ENCODE peak calls at places on chromosome 12, in five cellular contexts. L, G, T, O and D are unnamed samples.

GRCh38 chr12:12469386-12469785 is 93.3 kb downstream of the DUSP16 start:
- DNase-seq in L (no peak), G (no peak), T (no peak), O (no peak), D (no peak)

GRCh38 chr12:22118206-22118605 is 72.2 kb downstream of the CMAS start:
- DNase-seq in L (no peak), G (no peak), T (no peak), O (no peak), D (no peak)

GRCh38 chr12:124783087-124783486 is 80.6 kb downstream of the SCARB1 start:
- DNase-seq in L (no peak), G (no peak), T (no peak), O (no peak), D (no peak)

GRCh38 chr12:115468087-115468510 is 784.1 kb upstream of the TBX3 start:
- DNase-seq in L (no peak), G (no peak), T (no peak), O (no peak), D (no peak)

GRCh38 chr12:54390668-54391551 is 6.4 kb upstream of the ZNF385A start:
- DNase-seq in L (peak; percentile 37), G (peak; percentile 50), T (no peak), O (peak; percentile 39), D (peak; percentile 65)

GRCh38 chr12:129911437-129912049 is 7.7 kb upstream of the TMEM132D start:
- DNase-seq in L (peak; percentile 34), G (no peak), T (no peak), O (peak; percentile 3), D (peak; percentile 8)

GRCh38 chr12:47841910-47842309 is 22.2 kb upstream of the HDAC7 start:
- DNase-seq in L (no peak), G (no peak), T (no peak), O (no peak), D (no peak)

GRCh38 chr12:26803552-26803951 is 29.4 kb downstream of the ITPR2 start:
- DNase-seq in L (no peak), G (no peak), T (no peak), O (no peak), D (no peak)

GRCh38 chr12:39975374-39975918 is 130.4 kb downstream of the SLC2A13 start:
- DNase-seq in L (no peak), G (no peak), T (no peak), O (no peak), D (no peak)

GRCh38 chr12:4111010-4111409 is 162.6 kb upstream of the CCND2 start:
- DNase-seq in L (no peak), G (no peak), T (no peak), O (no peak), D (no peak)